ENCODE peak calls at places on chromosomes 2 and 18, in five cellular contexts. G is colonic mucosa; V is stomach; E is CD8-positive, alpha-beta T cell; C is thoracic aorta. Z is an unnamed sample.

GRCh38 chr2:43458002-43458628 is 137.7 kb downstream of the THADA start:
- DNase-seq in G (no peak), V (no peak), E (no peak), C (no peak), Z (no peak)

GRCh38 chr2:234950730-234951385 is 959 bp upstream of the SH3BP4 start:
- DNase-seq in G (peak; percentile 34), V (no peak), E (no peak), C (no peak), Z (no peak)

GRCh38 chr2:74834806-74835755 is 1.2 kb downstream of the HK2 start:
- DNase-seq in G (peak; percentile 69), V (peak; percentile 60), E (peak; percentile 53), C (no peak), Z (no peak)

GRCh38 chr18:41113885-41114482 is 841.0 kb upstream of the PIK3C3 start:
- DNase-seq in G (no peak), V (no peak), E (no peak), C (no peak), Z (no peak)

GRCh38 chr2:197674546-197674945 is 841 bp downstream of the RFTN2 start:
- DNase-seq in G (no peak), V (no peak), E (no peak), C (no peak), Z (no peak)

GRCh38 chr2:121489284-121489683 is 41.4 kb upstream of the RNU4ATAC start:
- DNase-seq in G (no peak), V (peak; percentile 35), E (no peak), C (no peak), Z (no peak)

GRCh38 chr2:199136241-199136640 is 321.5 kb downstream of the SATB2 start:
- DNase-seq in G (no peak), V (no peak), E (no peak), C (no peak), Z (no peak)

GRCh38 chr2:28206786-28207185 is 185.9 kb upstream of the FOSL2 start:
- DNase-seq in G (no peak), V (no peak), E (no peak), C (no peak), Z (no peak)

GRCh38 chr2:105909215-105909614 is 164.5 kb downstream of the NCK2 start:
- DNase-seq in G (no peak), V (no peak), E (no peak), C (no peak), Z (no peak)

GRCh38 chr2:84492571-84492970 is 23.7 kb upstream of the DNAH6 start:
- DNase-seq in G (no peak), V (no peak), E (no peak), C (no peak), Z (no peak)

GRCh38 chr2:30394096-30394495 is 53.0 kb upstream of the LCLAT1 start:
- DNase-seq in G (no peak), V (no peak), E (no peak), C (no peak), Z (no peak)

GRCh38 chr2:234026111-234026510 is 24.4 kb upstream of the SPP2 start:
- DNase-seq in G (no peak), V (no peak), E (no peak), C (no peak), Z (no peak)

GRCh38 chr18:27778441-27778840 is 398.5 kb downstream of the CDH2 start:
- DNase-seq in G (no peak), V (no peak), E (no peak), C (no peak), Z (no peak)

GRCh38 chr2:58484201-58484600 is 243.1 kb upstream of the FANCL start:
- DNase-seq in G (no peak), V (no peak), E (no peak), C (no peak), Z (no peak)

GRCh38 chr2:202976809-202977208 is 37.9 kb upstream of the NBEAL1 start:
- DNase-seq in G (no peak), V (no peak), E (no peak), C (no peak), Z (no peak)

GRCh38 chr18:26965206-26965605 is 99.7 kb upstream of the AQP4 start:
- DNase-seq in G (no peak), V (no peak), E (no peak), C (no peak), Z (no peak)

GRCh38 chr2:10145519-10146357 is 23.2 kb downstream of the RRM2 start:
- DNase-seq in G (no peak), V (no peak), E (no peak), C (no peak), Z (no peak)

GRCh38 chr2:174841931-174842330 is 77.7 kb upstream of the CHRNA1 start:
- DNase-seq in G (no peak), V (no peak), E (no peak), C (no peak), Z (no peak)

GRCh38 chr2:29064746-29065478 is 9.4 kb downstream of the PCARE start:
- DNase-seq in G (no peak), V (no peak), E (no peak), C (no peak), Z (no peak)

GRCh38 chr2:88658890-88659881 is 31.9 kb upstream of the EIF2AK3 start:
- DNase-seq in G (peak; percentile 49), V (no peak), E (no peak), C (no peak), Z (peak; percentile 60)

GRCh38 chr2:36655456-36655855 is 41.1 kb upstream of the VIT start:
- DNase-seq in G (no peak), V (no peak), E (no peak), C (no peak), Z (no peak)

GRCh38 chr18:70621710-70622109 is 332.9 kb downstream of the SOCS6 start:
- DNase-seq in G (no peak), V (no peak), E (peak; percentile 37), C (no peak), Z (no peak)

GRCh38 chr2:73235315-73236028 is 1.4 kb downstream of the CCT7 start:
- DNase-seq in G (no peak), V (no peak), E (no peak), C (no peak), Z (no peak)

GRCh38 chr2:238855299-238855698 is 7.4 kb downstream of the TWIST2 start:
- DNase-seq in G (no peak), V (no peak), E (no peak), C (no peak), Z (no peak)

GRCh38 chr2:120912101-120912985 is 176.7 kb downstream of the GLI2 start:
- DNase-seq in G (peak; percentile 83), V (peak; percentile 81), E (no peak), C (no peak), Z (peak; percentile 81)

GRCh38 chr2:69149631-69150215 is 136.7 kb downstream of the ANTXR1 start:
- DNase-seq in G (no peak), V (no peak), E (no peak), C (no peak), Z (peak; percentile 89)

GRCh38 chr2:160394153-160394552 is 99.5 kb downstream of the RBMS1 start:
- DNase-seq in G (no peak), V (no peak), E (no peak), C (no peak), Z (no peak)

GRCh38 chr2:10043256-10043905 is at the start of gene KLF11:
- DNase-seq in G (peak; percentile 88), V (peak; percentile 95), E (peak; percentile 81), C (peak; percentile 76), Z (peak; percentile 94)

GRCh38 chr18:42586603-42587002 is 528.9 kb downstream of the RIT2 start:
- DNase-seq in G (no peak), V (no peak), E (no peak), C (no peak), Z (no peak)

GRCh38 chr2:40975175-40975574 is 523.3 kb upstream of the SLC8A1 start:
- DNase-seq in G (no peak), V (no peak), E (no peak), C (no peak), Z (no peak)

GRCh38 chr18:63834471-63835113 is 52.9 kb upstream of the SERPINB2 start:
- DNase-seq in G (no peak), V (no peak), E (no peak), C (no peak), Z (no peak)

GRCh38 chr2:88059979-88060906 is 4.7 kb upstream of the KRCC1 start:
- DNase-seq in G (no peak), V (no peak), E (peak; percentile 23), C (no peak), Z (no peak)

GRCh38 chr2:44996356-44996755 is 12.9 kb downstream of the SIX2 start:
- DNase-seq in G (no peak), V (no peak), E (no peak), C (no peak), Z (no peak)

GRCh38 chr18:13313006-13313661 is 94.6 kb downstream of the LDLRAD4 start:
- DNase-seq in G (no peak), V (peak; percentile 58), E (peak; percentile 34), C (no peak), Z (no peak)
- H3K4me1 ChIP-seq in G (no peaks in the 10 kb centered on the region), V (no peaks in the 10 kb centered on the region), E (peaks cover 34% of the 10 kb centered on the region), C (no peaks in the 10 kb centered on the region), Z (no peaks in the 10 kb centered on the region)

GRCh38 chr2:211368467-211368866 is 812.1 kb downstream of the CPS1 start:
- DNase-seq in G (no peak), V (no peak), E (no peak), C (no peak), Z (no peak)

GRCh38 chr2:211371465-211371864 is 815.1 kb downstream of the CPS1 start:
- DNase-seq in G (no peak), V (no peak), E (no peak), C (no peak), Z (no peak)

GRCh38 chr2:211364911-211365310 is 808.5 kb downstream of the CPS1 start:
- DNase-seq in G (no peak), V (no peak), E (no peak), C (no peak), Z (no peak)

GRCh38 chr2:211367711-211368110 is 811.3 kb downstream of the CPS1 start:
- DNase-seq in G (no peak), V (no peak), E (no peak), C (no peak), Z (no peak)

DNA sequence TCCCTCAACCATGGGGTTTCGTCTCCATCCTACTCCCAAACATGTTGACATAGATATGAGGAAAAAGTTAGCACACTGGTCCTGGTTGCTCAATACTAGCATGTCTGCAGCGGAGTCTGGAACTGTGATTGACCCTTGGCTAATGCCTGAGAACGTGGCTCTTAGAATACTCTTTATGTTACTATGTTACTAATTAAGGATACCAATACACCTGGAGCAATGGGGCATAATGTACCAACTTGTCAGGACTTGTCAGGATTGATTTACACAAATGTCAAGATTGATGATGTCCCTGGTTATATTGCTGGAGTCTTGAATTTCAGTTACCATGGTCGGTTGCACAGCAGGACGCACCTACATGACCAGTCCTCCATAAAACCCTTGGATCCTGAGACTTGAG is 810.9 kb downstream of the CPS1 start:
- DNase-seq in G (no peak), V (no peak), E (no peak), C (no peak), Z (no peak)
- H3K4me3 ChIP-seq in G (no peak overlapping the region), V (no peak overlapping the region), E (no peak overlapping the region), C (no peak overlapping the region), Z (no peak overlapping the region)

GRCh38 chr18:4524096-4524495 is 69.0 kb upstream of the DLGAP1 start:
- DNase-seq in G (no peak), V (no peak), E (no peak), C (no peak), Z (no peak)
- TF ChIP-seq CTCF in G (no peak), V (no peak), E (no peak), C (no peak), Z (no peak)

GRCh38 chr18:9916814-9917213 is 3.0 kb downstream of the VAPA start:
- DNase-seq in G (no peak), V (no peak), E (no peak), C (no peak), Z (no peak)
- H3K4me1 ChIP-seq in G (peaks cover 7% of the 10 kb centered on the region), V (peaks cover 61% of the 10 kb centered on the region), E (peaks cover 69% of the 10 kb centered on the region), C (peaks cover 45% of the 10 kb centered on the region), Z (peaks cover 65% of the 10 kb centered on the region)

GRCh38 chr2:25614711-25615110 is 58.7 kb downstream of the DTNB start:
- DNase-seq in G (no peak), V (no peak), E (no peak), C (no peak), Z (no peak)
- H3K4me3 ChIP-seq in G (no peak overlapping the region), V (no peak overlapping the region), E (no peak overlapping the region), C (no peak overlapping the region), Z (no peak overlapping the region)